ENCODE peak calls at places on chromosomes 5 and 9, in seven cellular contexts. V is right atrium auricular region, S is fibroblast of lung, L is OCI-LY7, H is brain microvascular endothelial cell, X is choroid plexus epithelial cell, P is bronchial epithelial cell. K is an unnamed sample.

GRCh38 chr5:52657231-52657645 is 130.5 kb upstream of the ITGA1 start:
- DNase-seq in L (peak; percentile 49), P (peak; percentile 66), V (no peak), H (no peak), X (peak; percentile 74), S (peak; percentile 73), K (peak; percentile 66)

GRCh38 chr5:98771389-98772109 is 1.9 kb upstream of the RGMB start:
- DNase-seq in X (peak; percentile 96), L (peak; percentile 83), V (peak; percentile 74), P (peak; percentile 87), S (peak; percentile 96), H (peak; percentile 90), K (peak; percentile 92)

GRCh38 chr9:78292026-78292425 is 4.9 kb upstream of the PSAT1 start:
- DNase-seq in V (peak; percentile 57), P (no peak), S (no peak), X (no peak), H (no peak), L (no peak), K (no peak)

GRCh38 chr9:26033346-26033745 is 355.1 kb upstream of the TUSC1 start:
- DNase-seq in X (no peak), S (peak; percentile 0), L (no peak), V (no peak), P (no peak), H (peak; percentile 5), K (no peak)

GRCh38 chr9:6575324-6575758 is 70.2 kb downstream of the GLDC start:
- DNase-seq in L (peak; percentile 83), P (no peak), V (no peak), S (no peak), X (no peak), H (no peak), K (no peak)

GRCh38 chr5:73826761-73827450 is 200.9 kb downstream of the ARHGEF28 start:
- DNase-seq in V (no peak), S (peak; percentile 57), X (peak; percentile 96), H (peak; percentile 83), L (no peak), P (peak; percentile 95), K (no peak)

GRCh38 chr5:98679963-98680362 is 93.5 kb upstream of the RGMB start:
- DNase-seq in X (peak; percentile 53), L (no peak), V (no peak), P (peak; percentile 21), H (peak; percentile 15), S (no peak), K (peak; percentile 37)

GRCh38 chr5:126499742-126500396 is 76.7 kb downstream of the GRAMD2B start:
- DNase-seq in S (peak; percentile 14), H (no peak), V (no peak), P (no peak), X (peak; percentile 58), L (peak; percentile 61), K (peak; percentile 66)

GRCh38 chr5:176405656-176406435 is 10.5 kb downstream of the CLTB start:
- DNase-seq in P (no peak), L (peak; percentile 58), S (no peak), X (no peak), H (no peak), V (no peak), K (no peak)

GRCh38 chr9:18338042-18338441 is 135.9 kb upstream of the ADAMTSL1 start:
- DNase-seq in H (peak; percentile 55), P (no peak), L (no peak), X (peak; percentile 76), V (no peak), S (no peak), K (no peak)

GRCh38 chr9:130542038-130542437 is 37.3 kb upstream of the FUBP3 start:
- DNase-seq in H (no peak), X (no peak), P (no peak), L (no peak), V (no peak), S (no peak), K (peak; percentile 71)

GRCh38 chr9:129679537-129679936 is 14.1 kb downstream of the PRRX2 start:
- DNase-seq in P (no peak), X (no peak), V (no peak), L (no peak), S (no peak), H (no peak), K (no peak)

GRCh38 chr9:19229725-19230355 is 653 bp upstream of the DENND4C start:
- DNase-seq in X (peak; percentile 56), L (peak; percentile 81), H (peak; percentile 37), S (no peak), V (peak; percentile 79), P (peak; percentile 36), K (no peak)

GRCh38 chr9:92564479-92564878 is 28.7 kb upstream of the ECM2 start:
- DNase-seq in P (no peak), L (no peak), S (peak; percentile 56), V (no peak), X (peak; percentile 20), H (no peak), K (no peak)

GRCh38 chr5:23405316-23406068 is 101.9 kb upstream of the PRDM9 start:
- DNase-seq in V (no peak), L (no peak), X (no peak), H (no peak), S (peak; percentile 24), P (peak; percentile 17), K (no peak)

GRCh38 chr5:168291961-168292782 is 727 bp downstream of the WWC1 start:
- DNase-seq in H (no peak), P (no peak), L (no peak), X (no peak), S (peak; percentile 9), V (no peak), K (no peak)

GRCh38 chr5:94402096-94402495 is 216.3 kb downstream of the KIAA0825 start:
- DNase-seq in H (no peak), P (peak; percentile 15), S (peak; percentile 31), V (no peak), X (no peak), L (no peak), K (no peak)

GRCh38 chr9:106286249-106286648 is 576.7 kb upstream of the ZNF462 start:
- DNase-seq in H (no peak), P (peak; percentile 35), L (no peak), S (peak; percentile 29), X (no peak), V (no peak), K (peak; percentile 24)

GRCh38 chr9:37370968-37371563 is 51.4 kb upstream of the GRHPR start:
- DNase-seq in P (no peak), H (no peak), V (no peak), X (no peak), S (no peak), L (peak; percentile 95), K (no peak)
- H3K4me3 ChIP-seq in P (no peak overlapping the region), H (no peak overlapping the region), V (no peak overlapping the region), X (no peak overlapping the region), S (no peak overlapping the region), L (peak overlapping the region; percentile 64), K (no peak overlapping the region)

DNA sequence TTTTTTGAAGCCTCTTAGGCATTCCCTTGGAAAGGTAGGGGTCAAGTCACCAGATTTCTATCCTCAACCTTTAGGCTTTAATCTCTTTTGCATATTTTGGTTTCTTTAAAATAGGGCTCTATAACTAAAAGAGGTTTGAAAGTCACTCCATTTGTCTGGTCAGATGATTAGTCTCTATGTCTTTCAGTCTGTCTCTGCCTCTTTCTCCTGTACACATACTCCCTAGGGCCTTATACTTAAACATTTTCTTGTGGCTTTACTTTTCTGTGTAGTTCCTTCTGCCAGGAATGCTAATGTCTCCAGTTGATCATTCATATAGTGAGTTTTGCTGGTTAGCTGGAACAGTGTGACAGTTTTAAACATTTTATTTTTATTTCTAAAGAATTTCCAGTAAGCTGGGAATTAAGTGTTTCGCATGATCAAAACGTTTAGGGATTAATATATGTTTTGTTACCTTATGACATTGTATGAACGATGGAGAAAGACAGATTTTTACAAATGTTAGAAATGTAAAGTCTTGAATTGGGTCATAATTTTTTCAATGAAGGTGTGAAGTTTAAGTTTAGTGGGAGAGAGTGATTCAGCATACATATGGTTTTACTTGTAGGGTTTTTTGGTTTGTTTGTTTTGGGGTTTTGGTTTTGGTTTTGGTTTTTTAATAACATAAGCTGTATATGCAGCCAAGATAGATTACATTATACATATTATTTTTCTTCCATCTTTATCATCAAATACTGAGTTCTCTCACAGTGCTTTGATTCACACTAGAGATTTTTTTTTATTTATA is 90.6 kb downstream of the ZCCHC7 start:
- DNase-seq in L (peak; percentile 21), V (no peak), P (no peak), S (peak; percentile 23), X (no peak), H (no peak), K (no peak)
- H3K4me3 ChIP-seq in L (peak overlapping the region; percentile 12), V (no peak overlapping the region), P (no peak overlapping the region), S (no peak overlapping the region), X (no peak overlapping the region), H (no peak overlapping the region), K (no peak overlapping the region)

GRCh38 chr5:134091626-134092121 is 22.8 kb upstream of the TCF7 start:
- DNase-seq in S (no peak), P (no peak), X (no peak), V (no peak), H (no peak), L (no peak), K (no peak)
- H3K4me3 ChIP-seq in S (no peak overlapping the region), P (no peak overlapping the region), X (no peak overlapping the region), V (no peak overlapping the region), H (no peak overlapping the region), L (no peak overlapping the region), K (no peak overlapping the region)

GRCh38 chr5:88659529-88660325 is 223.3 kb downstream of the MEF2C start:
- DNase-seq in H (no peak), P (no peak), S (no peak), L (peak; percentile 69), V (no peak), X (no peak), K (no peak)
- H3K4me3 ChIP-seq in H (peak overlapping the region; percentile 18), P (no peak overlapping the region), S (no peak overlapping the region), L (peak overlapping the region; percentile 68), V (no peak overlapping the region), X (no peak overlapping the region), K (no peak overlapping the region)

GRCh38 chr5:113989913-113990305 is 372.0 kb upstream of the KCNN2 start:
- DNase-seq in X (no peak), V (no peak), L (no peak), H (no peak), S (no peak), P (no peak), K (no peak)
- H3K4me3 ChIP-seq in X (no peak overlapping the region), V (no peak overlapping the region), L (no peak overlapping the region), H (no peak overlapping the region), S (no peak overlapping the region), P (no peak overlapping the region), K (no peak overlapping the region)

DNA sequence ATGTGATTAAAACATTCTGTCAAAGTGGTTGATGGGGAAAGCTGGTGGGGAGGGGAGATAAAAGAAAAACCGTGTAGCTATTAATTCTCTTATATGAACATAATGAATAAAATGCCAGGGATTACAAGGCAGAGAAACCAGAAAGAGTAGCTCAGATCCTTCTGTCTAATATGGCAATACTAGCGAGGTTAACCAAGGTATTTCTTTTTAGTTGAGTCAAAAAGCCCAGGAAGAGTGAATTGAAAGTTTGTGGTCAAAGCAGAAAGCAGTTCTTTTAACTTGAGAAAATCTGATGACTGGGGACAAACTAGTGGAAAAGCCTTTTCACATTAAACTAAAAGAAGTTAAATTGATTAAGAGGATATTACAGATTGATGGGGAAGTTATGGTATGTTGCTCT is 76.0 kb downstream of the ERBIN start:
- DNase-seq in P (no peak), L (no peak), X (no peak), H (no peak), V (no peak), S (no peak), K (peak; percentile 19)
- H3K4me3 ChIP-seq in P (no peak overlapping the region), L (no peak overlapping the region), X (no peak overlapping the region), H (no peak overlapping the region), V (no peak overlapping the region), S (no peak overlapping the region), K (no peak overlapping the region)